ENCODE peak calls at places on chromosomes 16 and 17, in five cellular contexts. L is IMR-90, E is tibial nerve, C is Panc1, Y is heart left ventricle. F is an unnamed sample. For H3K27me3 and H3K9me3, the result is how much of the 10 kb centered on the place peaks cover.

GRCh38 chr17:73191443-73192218 is 1.2 kb upstream of the COG1 start:
- DNase-seq in L (peak), E (peak), C (no peak), Y (peak), F (peak)

GRCh38 chr17:47176438-47176837 is 12.7 kb downstream of the CDC27 start:
- DNase-seq in L (no peak), E (no peak), C (no peak), Y (no peak), F (no peak)

GRCh38 chr16:4772351-4772750 is 5.4 kb upstream of the ZNF500 start:
- DNase-seq in L (no peak), E (no peak), C (no peak), Y (no peak), F (no peak)

GRCh38 chr16:19308392-19308791 is 22.9 kb downstream of the CLEC19A start:
- DNase-seq in L (no peak), E (no peak), C (no peak), Y (no peak), F (no peak)

GRCh38 chr16:1054660-1055556 is 17.6 kb upstream of the SSTR5 start:
- DNase-seq in L (peak), E (peak), C (no peak), Y (peak), F (peak)

GRCh38 chr17:50953831-50954601 is 87.9 kb upstream of the TOB1 start:
- DNase-seq in L (peak), E (no peak), C (no peak), Y (peak), F (no peak)

GRCh38 chr17:33452797-33453196 is 159.7 kb upstream of the ASIC2 start:
- DNase-seq in L (no peak), E (no peak), C (no peak), Y (no peak), F (no peak)

GRCh38 chr17:32913593-32913992 is 14.4 kb upstream of the TMEM98 start:
- DNase-seq in L (no peak), E (no peak), C (no peak), Y (no peak), F (no peak)

GRCh38 chr16:67284699-67285646 is 5.6 kb downstream of the PLEKHG4 start:
- DNase-seq in L (peak), E (no peak), C (no peak), Y (peak), F (no peak)

GRCh38 chr17:82979718-82980117 is 99.7 kb upstream of the METRNL start:
- DNase-seq in L (no peak), E (no peak), C (no peak), Y (no peak), F (no peak)

GRCh38 chr16:14005335-14005734 is 65.8 kb upstream of the MRTFB start:
- DNase-seq in L (no peak), E (no peak), C (no peak), Y (no peak), F (no peak)

GRCh38 chr17:78086740-78087139 is 41.8 kb downstream of the TMC6 start:
- DNase-seq in L (no peak), E (no peak), C (no peak), Y (no peak), F (no peak)

GRCh38 chr16:53057658-53058057 is 2.9 kb downstream of the CHD9 start:
- DNase-seq in L (no peak), E (no peak), C (no peak), Y (no peak), F (no peak)

GRCh38 chr17:70677783-70678647 is 508.7 kb downstream of the KCNJ2 start:
- DNase-seq in L (no peak), E (no peak), C (no peak), Y (no peak), F (no peak)

GRCh38 chr17:42853004-42853403 is 2.0 kb downstream of the AOC3 start:
- DNase-seq in L (no peak), E (no peak), C (no peak), Y (no peak), F (no peak)

GRCh38 chr16:17470002-17470870 is 524 bp downstream of the XYLT1 start:
- DNase-seq in L (no peak), E (no peak), C (no peak), Y (no peak), F (peak)

GRCh38 chr16:17426451-17426850 is 44.3 kb downstream of the XYLT1 start:
- DNase-seq in L (no peak), E (no peak), C (no peak), Y (no peak), F (no peak)

GRCh38 chr16:4613636-4614570 is 785 bp downstream of the UBALD1 start:
- DNase-seq in L (peak), E (no peak), C (no peak), Y (peak), F (peak)

GRCh38 chr17:33266116-33266515 is 27.0 kb downstream of the ASIC2 start:
- DNase-seq in L (peak), E (no peak), C (no peak), Y (no peak), F (no peak)

GRCh38 chr16:87066695-87067556 is 250.3 kb downstream of the C16orf95 start:
- DNase-seq in L (no peak), E (no peak), C (no peak), Y (no peak), F (no peak)

GRCh38 chr17:29588017-29588557 is 1.4 kb downstream of the GIT1 start:
- DNase-seq in L (no peak), E (no peak), C (no peak), Y (peak), F (no peak)

GRCh38 chr17:30379303-30380105 is 777 bp downstream of the CPD start:
- DNase-seq in L (no peak), E (no peak), C (no peak), Y (peak), F (peak)

GRCh38 chr17:79864617-79865250 is 25.5 kb upstream of the CBX4 start:
- DNase-seq in L (no peak), E (no peak), C (no peak), Y (no peak), F (no peak)

GRCh38 chr16:10312023-10312422 is 73.8 kb upstream of the ATF7IP2 start:
- DNase-seq in L (no peak), E (no peak), C (no peak), Y (no peak), F (no peak)

GRCh38 chr16:86775401-86775985 is 197.1 kb downstream of the FOXL1 start:
- DNase-seq in L (peak), E (no peak), C (no peak), Y (no peak), F (no peak)

GRCh38 chr16:65124596-65124995 is 2.7 kb upstream of the CDH11 start:
- DNase-seq in L (no peak), E (no peak), C (no peak), Y (no peak), F (no peak)

GRCh38 chr16:65125322-65125721 is 3.5 kb upstream of the CDH11 start:
- DNase-seq in L (peak), E (no peak), C (no peak), Y (no peak), F (no peak)

GRCh38 chr16:65126845-65127624 is 5.2 kb upstream of the CDH11 start:
- DNase-seq in L (no peak), E (no peak), C (no peak), Y (no peak), F (no peak)

GRCh38 chr16:65123846-65124513 is 2.1 kb upstream of the CDH11 start:
- DNase-seq in L (peak), E (no peak), C (no peak), Y (no peak), F (no peak)

DNA sequence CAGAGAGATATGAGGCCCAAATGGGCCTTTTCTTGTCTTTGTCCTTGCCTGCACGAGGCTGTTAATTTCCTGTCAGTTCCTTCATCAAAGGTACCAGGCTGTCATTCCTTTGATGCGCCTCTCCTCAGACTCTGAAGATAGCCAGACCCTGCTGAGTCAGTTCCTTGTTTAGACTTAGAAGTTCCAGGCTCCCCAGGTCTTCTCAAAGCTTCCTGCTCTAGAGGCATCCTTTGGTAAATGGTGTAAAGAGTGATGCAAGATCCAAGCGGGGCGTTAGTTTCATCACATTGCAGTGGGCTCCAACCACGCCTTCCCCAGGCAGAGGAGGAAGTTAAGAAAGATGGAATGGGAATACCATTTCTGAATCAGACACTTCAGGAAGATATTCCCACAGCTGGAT is 4.0 kb upstream of the CDH11 start:
- DNase-seq in L (peak), E (no peak), C (no peak), Y (no peak), F (no peak)
- H3K4me3 ChIP-seq in L (no peak), E (no peak), C (no peak), Y (no peak), F (no peak)

GRCh38 chr17:4541328-4542002 is 13.7 kb downstream of the MYBBP1A start:
- DNase-seq in L (no peak), E (no peak), C (no peak), Y (no peak), F (no peak)
- H3K27me3 ChIP-seq in L (under half), E (under half), C (under half), Y (under half), F (under half)

GRCh38 chr16:48565752-48566151 is 44.2 kb downstream of the N4BP1 start:
- DNase-seq in L (no peak), E (no peak), C (no peak), Y (no peak), F (no peak)
- H3K9me3 ChIP-seq in L (under half), E (under half), C (under half), Y (under half), F (under half)

DNA sequence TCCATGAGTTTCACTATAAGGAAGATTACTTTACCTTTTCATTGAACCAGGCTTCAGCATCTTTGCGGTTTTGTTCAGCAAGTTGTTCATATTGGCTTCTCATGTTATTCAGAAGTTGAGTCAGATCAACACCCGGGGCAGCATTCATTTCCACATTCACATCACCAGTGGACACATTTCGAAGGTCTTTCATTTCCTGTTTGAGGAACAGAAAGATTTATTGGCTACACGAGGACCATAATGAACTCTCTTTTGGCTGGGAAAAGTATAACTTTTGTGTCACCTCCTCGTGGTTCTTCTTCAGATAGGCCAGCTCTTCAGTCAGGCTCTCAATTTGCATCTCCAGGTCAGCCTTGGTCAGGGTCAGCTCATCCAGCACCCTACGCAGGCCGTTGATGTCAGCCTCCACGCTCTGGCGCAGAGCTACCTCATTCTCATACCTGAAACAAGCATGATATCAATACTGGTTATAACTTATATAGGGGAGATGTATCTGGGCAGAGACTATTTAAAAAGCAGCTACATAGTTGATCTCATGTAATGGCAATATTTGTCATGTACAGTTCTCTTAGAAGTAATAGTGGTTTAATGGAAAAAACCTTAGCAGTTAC is 2.1 kb downstream of the KRT10 start:
- DNase-seq in L (no peak), E (no peak), C (no peak), Y (no peak), F (no peak)
- H3K4me3 ChIP-seq in L (no peak), E (no peak), C (peak), Y (no peak), F (peak)

F was measured in MG63.